ENCODE peak calls at places on chromosomes 4 and X, in six cellular contexts. L, Q, N, G, S and E are unnamed samples.

GRCh38 chr4:150722908-150723362 is 141.0 kb downstream of the MAB21L2 start:
- DNase-seq in L (no peak), G (no peak), N (peak), Q (no peak), S (peak), E (no peak)

GRCh38 chrX:132584936-132585335 is 96.1 kb upstream of the MBNL3 start:
- DNase-seq in N (no peak), Q (no peak), L (no peak), G (no peak), S (no peak), E (no peak)

GRCh38 chr4:187158003-187158402 is 434.3 kb upstream of the FAT1 start:
- DNase-seq in G (no peak), S (no peak), Q (no peak), L (no peak), N (no peak), E (no peak)

GRCh38 chrX:132216283-132216682 is 3.0 kb downstream of the RAP2C start:
- DNase-seq in Q (no peak), G (no peak), S (no peak), N (no peak), L (no peak), E (no peak)

GRCh38 chr4:114015444-114015899 is 36.0 kb upstream of the ARSJ start:
- DNase-seq in Q (no peak), L (no peak), G (peak), S (peak), N (no peak), E (no peak)

GRCh38 chrX:140502491-140503229 is 2.2 kb downstream of the SOX3 start:
- DNase-seq in G (no peak), N (no peak), Q (no peak), L (no peak), S (no peak), E (no peak)

GRCh38 chrX:38627683-38628082 is 66.3 kb downstream of the TSPAN7 start:
- DNase-seq in Q (peak), L (no peak), N (no peak), S (peak), G (no peak), E (no peak)

GRCh38 chr4:7779194-7779768 is 160.4 kb downstream of the AFAP1 start:
- DNase-seq in Q (no peak), N (no peak), S (no peak), L (no peak), G (no peak), E (peak)

GRCh38 chrX:19291086-19291485 is 52.6 kb upstream of the PDHA1 start:
- DNase-seq in S (no peak), Q (no peak), L (no peak), G (no peak), N (no peak), E (no peak)

GRCh38 chr4:107624024-107624423 is 96.0 kb downstream of the PAPSS1 start:
- DNase-seq in G (no peak), L (no peak), N (no peak), Q (no peak), S (no peak), E (no peak)

GRCh38 chr4:77156912-77157858 is at the start of gene CCNG2:
- DNase-seq in N (peak), S (peak), G (peak), Q (peak), L (peak), E (peak)

GRCh38 chr4:82429728-82430192 is 502 bp downstream of the HNRNPDL start:
- DNase-seq in S (peak), G (no peak), Q (peak), N (no peak), L (no peak), E (peak)

GRCh38 chrX:133495464-133496391 is 80.4 kb upstream of the GPC4 start:
- DNase-seq in Q (no peak), G (peak), N (peak), S (peak), L (no peak), E (no peak)

GRCh38 chrX:19886375-19886774 is 1.0 kb downstream of the SH3KBP1 start:
- DNase-seq in Q (no peak), L (no peak), S (no peak), N (no peak), G (no peak), E (no peak)

GRCh38 chr4:168587326-168588125 is 90.7 kb downstream of the PALLD start:
- DNase-seq in L (no peak), G (peak), Q (no peak), N (no peak), S (peak), E (peak)

GRCh38 chrX:138128025-138128671 is 562.2 kb downstream of the ZIC3 start:
- DNase-seq in L (no peak), N (no peak), Q (no peak), G (no peak), S (peak), E (no peak)

GRCh38 chrX:29890646-29891200 is 324.6 kb upstream of the MAGEB2 start:
- DNase-seq in L (no peak), Q (no peak), N (no peak), S (no peak), G (no peak), E (no peak)

GRCh38 chr4:40475609-40476008 is 140.5 kb downstream of the CHRNA9 start:
- DNase-seq in L (no peak), Q (no peak), N (no peak), S (no peak), G (no peak), E (no peak)

DNA sequence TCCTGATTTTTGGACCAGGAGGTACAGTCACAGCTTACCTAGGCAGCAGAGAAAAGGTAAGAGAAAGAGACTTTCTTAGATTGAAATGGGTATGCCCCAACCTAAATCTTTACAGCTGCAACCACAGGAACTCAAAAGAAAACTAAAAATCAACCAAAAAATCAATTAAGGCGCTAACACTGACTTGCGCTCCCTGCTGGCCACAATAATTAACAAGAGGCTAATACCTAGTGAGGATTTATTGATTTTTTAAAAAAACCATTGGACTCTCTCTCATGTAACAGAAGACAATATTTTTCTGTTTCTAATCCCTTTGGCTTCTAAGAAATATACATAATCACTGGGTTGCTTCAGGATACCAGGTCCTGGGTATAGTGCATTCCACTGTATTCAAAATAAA is 153.9 kb upstream of the TENM3 start:
- DNase-seq in S (no peak), Q (peak), N (no peak), L (no peak), G (no peak), E (no peak)
- TF ChIP-seq CTCF in S (peak), Q (peak), N (no peak), L (no peak), G (no peak), E (peak)

GRCh38 chrX:118058924-118059323 is 57.7 kb downstream of the KLHL13 start:
- DNase-seq in Q (no peak), N (no peak), L (no peak), G (no peak), S (no peak), E (no peak)
- TF ChIP-seq CTCF in Q (no peak), N (no peak), L (no peak), G (no peak), S (no peak), E (no peak)

DNA sequence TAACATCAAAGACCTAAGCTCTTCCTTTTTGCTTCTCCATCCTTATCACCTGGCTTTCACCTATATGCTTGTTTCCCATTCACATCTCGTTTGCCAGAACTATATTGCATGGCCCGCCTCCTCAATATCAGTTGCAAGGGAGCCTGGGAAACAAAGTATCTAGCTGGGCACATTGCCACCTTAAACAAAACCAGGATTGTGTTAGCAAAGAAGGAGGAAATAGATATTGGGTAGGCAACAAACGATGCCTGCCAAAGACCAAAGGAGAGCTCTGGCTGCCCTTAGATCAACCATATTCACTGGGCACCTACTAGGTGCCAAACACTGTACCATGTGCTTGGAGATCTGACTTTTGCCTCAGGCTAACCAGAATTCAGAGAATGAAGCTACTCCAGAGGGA is 107.5 kb downstream of the GRIA3 start:
- DNase-seq in G (no peak), N (no peak), L (no peak), Q (no peak), S (no peak), E (no peak)
- TF ChIP-seq CTCF in G (no peak), N (no peak), L (no peak), Q (no peak), S (no peak), E (no peak)

GRCh38 chrX:75038925-75039324 is 113.7 kb upstream of the NEXMIF start:
- DNase-seq in S (peak), G (peak), L (no peak), N (no peak), Q (peak), E (no peak)
- TF ChIP-seq CTCF in S (peak), G (peak), L (no peak), N (no peak), Q (no peak), E (no peak)

GRCh38 chr4:124484008-124484407 is 228.5 kb downstream of the ANKRD50 start:
- DNase-seq in S (no peak), L (no peak), G (no peak), Q (no peak), N (no peak), E (no peak)

GRCh38 chr4:124484940-124485339 is 227.6 kb downstream of the ANKRD50 start:
- DNase-seq in G (no peak), Q (no peak), N (no peak), S (no peak), L (no peak), E (no peak)

GRCh38 chr4:124483043-124483906 is 229.3 kb downstream of the ANKRD50 start:
- DNase-seq in S (peak), Q (no peak), G (no peak), N (no peak), L (no peak), E (no peak)

GRCh38 chr4:124481123-124481522 is 231.4 kb downstream of the ANKRD50 start:
- DNase-seq in G (no peak), N (no peak), L (no peak), S (no peak), Q (no peak), E (no peak)

GRCh38 chr4:124486423-124486822 is 226.1 kb downstream of the ANKRD50 start:
- DNase-seq in L (no peak), S (no peak), G (no peak), Q (no peak), N (no peak), E (no peak)
- TF ChIP-seq CTCF in L (no peak), S (no peak), G (no peak), Q (no peak), N (no peak), E (no peak)

DNA sequence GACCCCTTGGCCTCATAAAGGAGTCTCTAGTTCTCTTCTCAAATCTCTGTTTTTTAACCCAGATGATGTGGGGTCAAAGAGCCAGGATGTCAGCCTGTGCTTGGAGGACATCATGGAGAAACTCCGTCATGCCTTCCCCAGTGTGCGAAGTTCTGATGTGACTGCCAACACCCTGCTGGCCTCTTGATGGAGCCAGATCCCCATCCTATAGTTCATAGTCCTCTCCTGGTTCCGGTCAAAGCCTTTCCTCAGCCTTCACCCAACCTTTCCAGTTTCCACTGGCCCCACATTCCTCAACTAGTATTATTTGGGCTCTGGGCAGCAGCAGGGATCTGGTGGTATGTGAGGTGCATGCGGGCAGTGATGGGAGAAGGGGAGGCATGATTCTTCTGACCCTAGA is 30.7 kb downstream of the TAF7L start:
- DNase-seq in G (no peak), Q (peak), N (no peak), S (peak), L (no peak), E (no peak)
- TF ChIP-seq CTCF in G (peak), Q (no peak), N (no peak), S (peak), L (no peak), E (no peak)